ENCODE peak calls at places on chromosomes 1 and 21, in five cellular contexts. U is MM.1S, Z is GM23338, A is PC-9, X is GM23248. L is an unnamed sample. For H3F3A, the result is how much of the 10 kb centered on the place peaks cover.

GRCh38 chr1:75855010-75855409 is 58.3 kb downstream of the MSH4 start:
- DNase-seq in U (no peak), Z (no peak), A (peak), X (peak), L (peak)

GRCh38 chr1:13871413-13871812 is 171.4 kb downstream of the PRDM2 start:
- DNase-seq in U (no peak), Z (no peak), A (no peak), X (no peak), L (no peak)

GRCh38 chr1:15345711-15346355 is 63.9 kb upstream of the EFHD2 start:
- DNase-seq in U (no peak), Z (no peak), A (peak), X (no peak), L (no peak)

GRCh38 chr1:81510701-81511100 is 290.0 kb upstream of the ADGRL2 start:
- DNase-seq in U (no peak), Z (no peak), A (no peak), X (no peak), L (no peak)

GRCh38 chr21:33110340-33110715 is 40.4 kb downstream of the OLIG1 start:
- DNase-seq in U (no peak), Z (no peak), A (no peak), X (no peak), L (no peak)

GRCh38 chr1:22819391-22819790 is 108.8 kb downstream of the EPHB2 start:
- DNase-seq in U (no peak), Z (no peak), A (no peak), X (no peak), L (no peak)

GRCh38 chr1:1567831-1568380 is 6.8 kb downstream of the SSU72 start:
- DNase-seq in U (no peak), Z (peak), A (no peak), X (no peak), L (no peak)

GRCh38 chr1:39898648-39899603 is 2.8 kb downstream of the MYCL start:
- DNase-seq in U (no peak), Z (peak), A (peak), X (peak), L (peak)

GRCh38 chr1:210746024-210746423 is 387.9 kb downstream of the KCNH1 start:
- DNase-seq in U (no peak), Z (no peak), A (no peak), X (peak), L (no peak)

GRCh38 chr21:46039891-46040660 is 57.8 kb upstream of the COL6A2 start:
- DNase-seq in U (no peak), Z (no peak), A (no peak), X (no peak), L (no peak)

GRCh38 chr1:174217787-174218574 is 58.7 kb downstream of the RABGAP1L start:
- DNase-seq in U (peak), Z (peak), A (no peak), X (peak), L (peak)

GRCh38 chr1:89865498-89866385 is 44.9 kb downstream of the LRRC8D start:
- DNase-seq in U (no peak), Z (no peak), A (peak), X (peak), L (peak)

GRCh38 chr1:206420471-206420870 is 49.8 kb upstream of the IKBKE start:
- DNase-seq in U (no peak), Z (no peak), A (no peak), X (peak), L (no peak)

GRCh38 chr1:31995263-31995662 is 18.4 kb upstream of the KHDRBS1 start:
- DNase-seq in U (no peak), Z (no peak), A (no peak), X (no peak), L (no peak)

GRCh38 chr1:36109041-36109679 is 15.9 kb downstream of the COL8A2 start:
- DNase-seq in U (no peak), Z (no peak), A (peak), X (peak), L (peak)

GRCh38 chr1:2640626-2641025 is 7.8 kb upstream of the MMEL1 start:
- DNase-seq in U (no peak), Z (no peak), A (no peak), X (no peak), L (no peak)

GRCh38 chr1:197029749-197030148 is 37.3 kb downstream of the F13B start:
- DNase-seq in U (no peak), Z (no peak), A (no peak), X (peak), L (peak)

GRCh38 chr1:8963940-8964339 is 18.3 kb downstream of the CA6 start:
- DNase-seq in U (no peak), Z (no peak), A (no peak), X (no peak), L (no peak)

GRCh38 chr1:224503161-224504118 is 68.8 kb upstream of the WDR26 start:
- DNase-seq in U (peak), Z (peak), A (peak), X (peak), L (peak)

GRCh38 chr1:104787866-104788510 is 1038.3 kb downstream of the AMY1C start:
- DNase-seq in U (no peak), Z (no peak), A (no peak), X (no peak), L (no peak)

GRCh38 chr1:8439015-8439702 is 121.2 kb downstream of the SLC45A1 start:
- DNase-seq in U (no peak), Z (peak), A (peak), X (peak), L (no peak)

GRCh38 chr1:244273262-244273844 is 178.4 kb downstream of the ADSS2 start:
- DNase-seq in U (no peak), Z (no peak), A (no peak), X (no peak), L (no peak)

GRCh38 chr1:101992816-101993575 is 3.7 kb downstream of the OLFM3 start:
- DNase-seq in U (no peak), Z (no peak), A (no peak), X (no peak), L (no peak)

GRCh38 chr1:60589046-60589748 is 493.2 kb upstream of the NFIA start:
- DNase-seq in U (no peak), Z (no peak), A (no peak), X (no peak), L (no peak)

GRCh38 chr1:110605901-110606783 is at the start of gene KCNA2:
- DNase-seq in U (no peak), Z (peak), A (no peak), X (peak), L (no peak)

GRCh38 chr1:117059334-117059677 is 820 bp upstream of the TTF2 start:
- DNase-seq in U (peak), Z (no peak), A (peak), X (no peak), L (peak)

GRCh38 chr1:10639301-10640078 is 157.0 kb downstream of the CASZ1 start:
- DNase-seq in U (no peak), Z (peak), A (no peak), X (no peak), L (no peak)

GRCh38 chr1:58724483-58724882 is 24.6 kb upstream of the MYSM1 start:
- DNase-seq in U (peak), Z (no peak), A (no peak), X (no peak), L (no peak)

GRCh38 chr21:43847301-43847700 is 17.7 kb upstream of the AGPAT3 start:
- DNase-seq in U (no peak), Z (no peak), A (no peak), X (no peak), L (no peak)

GRCh38 chr1:52424238-52424637 is 19.8 kb downstream of the PRPF38A start:
- DNase-seq in U (no peak), Z (no peak), A (no peak), X (peak), L (no peak)

GRCh38 chr21:45836268-45836655 is 145.3 kb upstream of the COL6A1 start:
- DNase-seq in U (no peak), Z (no peak), A (no peak), X (no peak), L (no peak)

GRCh38 chr1:207007352-207008033 is 25.1 kb downstream of the C1orf116 start:
- DNase-seq in U (no peak), Z (no peak), A (peak), X (peak), L (peak)

GRCh38 chr1:245590726-245591125 is 435.9 kb downstream of the KIF26B start:
- DNase-seq in U (no peak), Z (no peak), A (no peak), X (no peak), L (no peak)

GRCh38 chr1:115412286-115412685 is 74.2 kb upstream of the NGF start:
- DNase-seq in U (no peak), Z (no peak), A (no peak), X (peak), L (no peak)

GRCh38 chr1:18639335-18640055 is 8.8 kb downstream of the PAX7 start:
- DNase-seq in U (no peak), Z (no peak), A (no peak), X (no peak), L (no peak)

GRCh38 chr1:32455958-32456357 is 8.9 kb upstream of the ZBTB8B start:
- DNase-seq in U (no peak), Z (no peak), A (no peak), X (no peak), L (no peak)

GRCh38 chr1:118185083-118185899 is at the start of gene SPAG17:
- DNase-seq in U (no peak), Z (peak), A (peak), X (peak), L (no peak)

GRCh38 chr1:46184920-46185658 is 8.8 kb upstream of the P3R3URF start:
- DNase-seq in U (no peak), Z (no peak), A (no peak), X (no peak), L (no peak)

GRCh38 chr1:241839369-241839990 is 8.5 kb upstream of the EXO1 start:
- DNase-seq in U (peak), Z (no peak), A (no peak), X (no peak), L (no peak)
- H3K4me2 ChIP-seq in U (peak), Z (no peak), A (no peak), X (no peak), L (peak)

DNA sequence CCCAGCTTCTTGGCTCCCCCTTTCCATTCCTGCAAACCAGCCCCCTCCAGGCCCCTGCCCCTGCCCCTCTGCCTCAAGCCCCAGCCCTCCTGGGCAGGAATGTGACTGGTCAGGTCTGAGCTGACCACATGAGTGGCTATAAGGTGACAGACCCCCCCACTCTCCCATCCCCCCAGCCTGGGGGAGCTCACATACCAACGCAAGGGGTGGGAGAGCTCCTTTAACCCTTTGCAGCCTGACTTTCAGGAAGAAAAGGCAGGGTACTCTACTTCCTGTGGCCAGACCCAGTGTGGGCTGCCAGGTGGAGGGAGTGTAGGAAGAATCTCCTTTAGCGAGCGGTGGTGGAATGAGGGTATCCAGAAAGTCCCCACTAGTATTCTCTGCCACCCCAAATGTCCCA is 33.1 kb downstream of the AHDC1 start:
- DNase-seq in U (no peak), Z (peak), A (peak), X (no peak), L (no peak)
- H3F3A ChIP-seq in U (under half), Z (half or more), A (under half), X (under half), L (under half)

GRCh38 chr1:157326173-157326859 is 188.1 kb upstream of the ETV3 start:
- DNase-seq in U (no peak), Z (peak), A (no peak), X (no peak), L (no peak)
- TF ChIP-seq EZH2 in U (no peak), Z (no peak), A (no peak), X (no peak), L (no peak)

GRCh38 chr1:91503332-91503900 is 2.8 kb downstream of the CDC7 start:
- DNase-seq in U (no peak), Z (no peak), A (no peak), X (no peak), L (no peak)

GRCh38 chr1:91502138-91502881 is 1.7 kb downstream of the CDC7 start:
- DNase-seq in U (no peak), Z (no peak), A (no peak), X (no peak), L (peak)

GRCh38 chr1:91505086-91505485 is 4.4 kb downstream of the CDC7 start:
- DNase-seq in U (no peak), Z (peak), A (no peak), X (no peak), L (no peak)

GRCh38 chr1:91502882-91503184 is 2.2 kb downstream of the CDC7 start:
- DNase-seq in U (no peak), Z (no peak), A (no peak), X (peak), L (peak)

DNA sequence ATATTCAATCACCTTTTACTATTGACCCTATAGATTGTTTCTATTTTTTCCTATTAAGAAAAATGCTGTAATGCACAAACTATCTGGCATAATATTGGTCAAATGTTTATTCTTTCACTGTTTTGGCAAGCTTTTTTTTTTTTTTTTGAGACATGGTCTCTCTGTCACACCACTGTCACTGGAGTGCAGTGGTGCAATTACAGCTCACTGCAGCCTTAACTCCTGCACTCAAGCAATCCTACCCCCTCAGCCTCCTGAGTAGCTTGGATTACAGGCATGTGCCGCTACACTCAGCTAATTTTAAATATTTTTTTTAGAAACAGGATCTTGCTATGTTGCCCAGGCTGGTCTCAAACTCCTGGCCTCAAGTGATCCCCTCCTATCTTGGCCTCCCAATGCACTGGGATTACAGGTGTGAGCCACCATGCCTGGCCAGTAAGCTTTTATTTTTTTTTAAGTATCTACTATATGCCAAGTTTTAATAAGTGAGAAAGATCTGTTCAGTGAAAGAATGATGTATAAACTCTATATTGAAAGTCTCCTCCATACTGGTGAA is 3.4 kb downstream of the CDC7 start:
- DNase-seq in U (no peak), Z (no peak), A (no peak), X (no peak), L (no peak)
- H3K4me2 ChIP-seq in U (no peak), Z (no peak), A (no peak), X (no peak), L (no peak)

GRCh38 chr1:226663327-226663704 is 75.8 kb downstream of the ITPKB start:
- DNase-seq in U (no peak), Z (no peak), A (no peak), X (no peak), L (no peak)
- H3F3A ChIP-seq in U (half or more), Z (under half), A (under half), X (under half), L (under half)

GRCh38 chr1:6205849-6206845 is at the start of gene RNF207:
- DNase-seq in U (peak), Z (peak), A (peak), X (peak), L (peak)
- TF ChIP-seq EZH2 in U (no peak), Z (no peak), A (no peak), X (no peak), L (no peak)

GRCh38 chr21:31878831-31879230 is 6.0 kb downstream of the HUNK start:
- DNase-seq in U (peak), Z (no peak), A (no peak), X (no peak), L (no peak)

GRCh38 chr21:31875424-31876097 is 2.7 kb downstream of the HUNK start:
- DNase-seq in U (no peak), Z (no peak), A (no peak), X (peak), L (no peak)

GRCh38 chr21:31879251-31879650 is 6.4 kb downstream of the HUNK start:
- DNase-seq in U (no peak), Z (no peak), A (no peak), X (no peak), L (no peak)

GRCh38 chr21:31879911-31880310 is 7.1 kb downstream of the HUNK start:
- DNase-seq in U (no peak), Z (no peak), A (no peak), X (no peak), L (no peak)

GRCh38 chr21:31877558-31877957 is 4.7 kb downstream of the HUNK start:
- DNase-seq in U (no peak), Z (no peak), A (no peak), X (no peak), L (no peak)
- H3K4me2 ChIP-seq in U (no peak), Z (peak), A (no peak), X (no peak), L (no peak)

GRCh38 chr1:170885551-170885950 is 49.8 kb upstream of the MROH9 start:
- DNase-seq in U (no peak), Z (no peak), A (no peak), X (peak), L (no peak)

GRCh38 chr1:170886460-170886859 is 48.9 kb upstream of the MROH9 start:
- DNase-seq in U (no peak), Z (no peak), A (no peak), X (no peak), L (no peak)

GRCh38 chr1:170891872-170892271 is 43.5 kb upstream of the MROH9 start:
- DNase-seq in U (no peak), Z (no peak), A (no peak), X (no peak), L (peak)

GRCh38 chr1:170887726-170888125 is 47.6 kb upstream of the MROH9 start:
- DNase-seq in U (no peak), Z (no peak), A (no peak), X (no peak), L (no peak)
- H3F3A ChIP-seq in U (under half), Z (under half), A (under half), X (under half), L (under half)

DNA sequence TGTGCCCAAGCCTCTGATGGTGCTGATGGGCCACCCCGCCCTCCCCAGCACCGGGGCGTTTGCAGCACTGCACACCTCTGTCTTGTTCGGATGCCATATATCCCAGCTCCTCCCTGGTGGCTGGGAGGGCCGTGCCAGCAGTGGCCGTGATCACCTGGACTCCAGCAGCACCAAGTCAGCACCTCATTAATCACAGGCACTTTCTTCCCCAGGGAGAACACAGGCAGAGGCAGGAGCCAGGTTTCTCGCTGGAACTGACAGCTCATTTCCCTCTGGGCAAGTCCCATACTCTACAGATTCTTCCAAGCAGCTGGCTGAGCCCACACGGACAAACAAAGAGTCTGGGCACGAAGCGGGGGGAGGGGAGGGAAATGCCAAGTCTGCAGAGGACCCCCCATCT is 141.7 kb upstream of the EDN2 start:
- DNase-seq in U (no peak), Z (no peak), A (peak), X (peak), L (peak)
- TF ChIP-seq EZH2 in U (no peak), Z (no peak), A (no peak), X (no peak), L (no peak)

L was measured in PC-3.